ENCODE peak calls at places on chromosomes 12 and 14, in six cellular contexts. O is NCI-H1105 treated with DMSO at 0.1 percent for 48 hours, C is NCI-H146, T is AG04450, Z is heart right ventricle, A is activated T-cell treated with anti-CD3 and anti-CD28 coated beads for 4 hours. Y is an unnamed sample.
A peak's percentile ranks its signal among the peaks of the same experiment; 100 is the strongest.

GRCh38 chr12:112091563-112091962 is 17.0 kb downstream of the NAA25 start:
- DNase-seq in O (no peak), C (no peak), T (no peak), Z (no peak), A (no peak), Y (no peak)

GRCh38 chr12:82144505-82144904 is 213.7 kb downstream of the CCDC59 start:
- DNase-seq in O (no peak), C (no peak), T (no peak), Z (no peak), A (no peak), Y (no peak)

GRCh38 chr12:96218989-96219678 is 25.0 kb downstream of the ELK3 start:
- DNase-seq in O (no peak), C (peak; percentile 73), T (no peak), Z (no peak), A (no peak), Y (peak; percentile 78)

GRCh38 chr14:20757963-20758362 is 10.2 kb upstream of the EDDM3B start:
- DNase-seq in O (no peak), C (no peak), T (no peak), Z (no peak), A (no peak), Y (no peak)

GRCh38 chr12:111426341-111427185 is 20.8 kb downstream of the SH2B3 start:
- DNase-seq in O (no peak), C (no peak), T (no peak), Z (no peak), A (no peak), Y (no peak)

GRCh38 chr12:22318122-22318737 is 16.3 kb downstream of the ST8SIA1 start:
- DNase-seq in O (no peak), C (no peak), T (no peak), Z (no peak), A (no peak), Y (no peak)

GRCh38 chr14:95106966-95107365 is 50.4 kb downstream of the DICER1 start:
- DNase-seq in O (no peak), C (no peak), T (no peak), Z (no peak), A (no peak), Y (no peak)

GRCh38 chr12:107992870-107993451 is 136.1 kb upstream of the WSCD2 start:
- DNase-seq in O (peak; percentile 46), C (peak; percentile 28), T (no peak), Z (no peak), A (no peak), Y (peak; percentile 42)

GRCh38 chr12:3069714-3070113 is 7.5 kb upstream of the TSPAN9 start:
- DNase-seq in O (no peak), C (no peak), T (no peak), Z (no peak), A (no peak), Y (no peak)

GRCh38 chr14:95597784-95598204 is 62.9 kb downstream of the GLRX5 start:
- DNase-seq in O (peak; percentile 86), C (peak; percentile 77), T (no peak), Z (no peak), A (no peak), Y (peak; percentile 56)

GRCh38 chr14:68140111-68140741 is 320.6 kb downstream of the RAD51B start:
- DNase-seq in O (peak; percentile 90), C (no peak), T (peak; percentile 96), Z (no peak), A (no peak), Y (peak; percentile 54)

GRCh38 chr12:131089526-131090253 is 136.0 kb downstream of the ADGRD1 start:
- DNase-seq in O (no peak), C (no peak), T (no peak), Z (peak; percentile 5), A (no peak), Y (no peak)

GRCh38 chr12:124696689-124697476 is 129.5 kb upstream of the NCOR2 start:
- DNase-seq in O (peak; percentile 4), C (no peak), T (no peak), Z (no peak), A (no peak), Y (peak; percentile 31)

GRCh38 chr12:116150452-116150851 is 127.0 kb downstream of the MED13L start:
- DNase-seq in O (no peak), C (no peak), T (no peak), Z (no peak), A (no peak), Y (no peak)

GRCh38 chr12:51417826-51418225 is 6.8 kb upstream of the SLC4A8 start:
- DNase-seq in O (no peak), C (no peak), T (no peak), Z (no peak), A (no peak), Y (no peak)

GRCh38 chr14:76762617-76763361 is 1.5 kb downstream of the VASH1 start:
- DNase-seq in O (no peak), C (no peak), T (no peak), Z (no peak), A (no peak), Y (no peak)

GRCh38 chr12:56461235-56462159 is 6.9 kb upstream of the SPRYD4 start:
- DNase-seq in O (no peak), C (no peak), T (no peak), Z (no peak), A (no peak), Y (no peak)

GRCh38 chr12:42097971-42098370 is 46.7 kb downstream of the GXYLT1 start:
- DNase-seq in O (no peak), C (no peak), T (no peak), Z (no peak), A (no peak), Y (no peak)

GRCh38 chr14:66596241-66596985 is 88.5 kb downstream of the GPHN start:
- DNase-seq in O (no peak), C (no peak), T (no peak), Z (no peak), A (no peak), Y (no peak)

GRCh38 chr12:18690653-18691052 is 47.2 kb downstream of the PLCZ1 start:
- DNase-seq in O (no peak), C (no peak), T (peak; percentile 68), Z (no peak), A (no peak), Y (no peak)

GRCh38 chr12:1791104-1791927 is 29.0 kb upstream of the LRTM2 start:
- DNase-seq in O (peak; percentile 72), C (peak; percentile 71), T (no peak), Z (no peak), A (peak; percentile 55), Y (peak; percentile 62)

GRCh38 chr12:14399871-14400270 is 34.4 kb downstream of the ATF7IP start:
- DNase-seq in O (no peak), C (no peak), T (no peak), Z (no peak), A (no peak), Y (no peak)

GRCh38 chr12:30999723-31000122 is 73.2 kb downstream of the TSPAN11 start:
- DNase-seq in O (no peak), C (no peak), T (no peak), Z (no peak), A (no peak), Y (no peak)

GRCh38 chr12:67630373-67631088 is 18.0 kb upstream of the DYRK2 start:
- DNase-seq in O (no peak), C (peak; percentile 11), T (no peak), Z (peak; percentile 21), A (no peak), Y (peak; percentile 35)

GRCh38 chr14:85907536-85907935 is 377.6 kb downstream of the FLRT2 start:
- DNase-seq in O (no peak), C (no peak), T (no peak), Z (no peak), A (no peak), Y (no peak)

GRCh38 chr14:79056879-79057278 is 886.7 kb downstream of the NRXN3 start:
- DNase-seq in O (no peak), C (no peak), T (peak; percentile 87), Z (no peak), A (no peak), Y (no peak)

GRCh38 chr12:115322275-115322674 is 638.3 kb upstream of the TBX3 start:
- DNase-seq in O (no peak), C (no peak), T (no peak), Z (no peak), A (no peak), Y (no peak)

GRCh38 chr12:4538207-4539160 is at the start of gene RAD51AP1:
- DNase-seq in O (peak; percentile 97), C (peak; percentile 97), T (peak; percentile 96), Z (peak; percentile 94), A (peak; percentile 90), Y (peak; percentile 91)

GRCh38 chr14:92470215-92470614 is 43.4 kb upstream of the RIN3 start:
- DNase-seq in O (no peak), C (no peak), T (no peak), Z (no peak), A (no peak), Y (no peak)

GRCh38 chr12:55072093-55072492 is 52.3 kb downstream of the NEUROD4 start:
- DNase-seq in O (peak; percentile 29), C (no peak), T (no peak), Z (peak; percentile 56), A (peak; percentile 68), Y (peak; percentile 29)

GRCh38 chr12:71730936-71731335 is 23.7 kb upstream of the RAB21 start:
- DNase-seq in O (no peak), C (no peak), T (no peak), Z (no peak), A (no peak), Y (no peak)

GRCh38 chr14:95959317-95959716 is 79.8 kb upstream of the C14orf132 start:
- DNase-seq in O (no peak), C (no peak), T (no peak), Z (no peak), A (no peak), Y (no peak)

GRCh38 chr14:22598896-22599244 is 770 bp downstream of the ABHD4 start:
- DNase-seq in O (peak; percentile 34), C (no peak), T (no peak), Z (no peak), A (no peak), Y (no peak)

GRCh38 chr12:132700212-132700913 is 10.3 kb upstream of the PGAM5 start:
- DNase-seq in O (no peak), C (no peak), T (no peak), Z (no peak), A (no peak), Y (no peak)

GRCh38 chr12:79547735-79548347 is 142.9 kb downstream of the PAWR start:
- DNase-seq in O (peak; percentile 58), C (peak; percentile 48), T (no peak), Z (no peak), A (no peak), Y (peak; percentile 50)

Y was measured in NCI-H510A treated with DMSO at 0.1 percent for 48 hours.